ENCODE peak calls at places on chromosomes 12 and 14, in six cellular contexts. One of them, this sample, is unnamed.

GRCh38 chr14:69561893-69562292 is 12.8 kb downstream of the CCDC177 start:
- DNase-seq in NCI-H1092: no peak
- DNase-seq in anterior cingulate cortex: no peak
- DNase-seq in fibroblast of pulmonary artery: no peak
- DNase-seq in CD8-positive, alpha-beta T cell: no peak
- DNase-seq in NB4: no peak
- DNase-seq in this sample: no peak

GRCh38 chr14:74579447-74580274 is 32.4 kb downstream of the LTBP2 start:
- DNase-seq in NCI-H1092: no peak
- DNase-seq in anterior cingulate cortex: no peak
- DNase-seq in fibroblast of pulmonary artery: peak
- DNase-seq in CD8-positive, alpha-beta T cell: no peak
- DNase-seq in NB4: no peak
- DNase-seq in this sample: no peak

GRCh38 chr12:72288436-72288835 is 16.3 kb downstream of the TRHDE start:
- DNase-seq in NCI-H1092: no peak
- DNase-seq in anterior cingulate cortex: no peak
- DNase-seq in fibroblast of pulmonary artery: no peak
- DNase-seq in CD8-positive, alpha-beta T cell: no peak
- DNase-seq in NB4: no peak
- DNase-seq in this sample: no peak

GRCh38 chr12:74846116-74846515 is 308.5 kb downstream of the ATXN7L3B start:
- DNase-seq in NCI-H1092: no peak
- DNase-seq in anterior cingulate cortex: no peak
- DNase-seq in fibroblast of pulmonary artery: no peak
- DNase-seq in CD8-positive, alpha-beta T cell: no peak
- DNase-seq in NB4: no peak
- DNase-seq in this sample: no peak

GRCh38 chr12:82745062-82745461 is 58.4 kb downstream of the TMTC2 start:
- DNase-seq in NCI-H1092: no peak
- DNase-seq in anterior cingulate cortex: no peak
- DNase-seq in fibroblast of pulmonary artery: no peak
- DNase-seq in CD8-positive, alpha-beta T cell: no peak
- DNase-seq in NB4: no peak
- DNase-seq in this sample: no peak

GRCh38 chr12:63348544-63348943 is 197.5 kb upstream of the AVPR1A start:
- DNase-seq in NCI-H1092: no peak
- DNase-seq in anterior cingulate cortex: no peak
- DNase-seq in fibroblast of pulmonary artery: no peak
- DNase-seq in CD8-positive, alpha-beta T cell: no peak
- DNase-seq in NB4: no peak
- DNase-seq in this sample: no peak

GRCh38 chr12:20445693-20446092 is 77.4 kb downstream of the PDE3A start:
- DNase-seq in NCI-H1092: no peak
- DNase-seq in anterior cingulate cortex: no peak
- DNase-seq in fibroblast of pulmonary artery: peak
- DNase-seq in CD8-positive, alpha-beta T cell: no peak
- DNase-seq in NB4: no peak
- DNase-seq in this sample: no peak

GRCh38 chr12:104010121-104010520 is 39.9 kb downstream of the GLT8D2 start:
- DNase-seq in NCI-H1092: no peak
- DNase-seq in anterior cingulate cortex: no peak
- DNase-seq in fibroblast of pulmonary artery: no peak
- DNase-seq in CD8-positive, alpha-beta T cell: no peak
- DNase-seq in NB4: no peak
- DNase-seq in this sample: no peak

GRCh38 chr12:24111591-24111990 is 162.1 kb upstream of the SOX5 start:
- DNase-seq in NCI-H1092: no peak
- DNase-seq in anterior cingulate cortex: no peak
- DNase-seq in fibroblast of pulmonary artery: peak
- DNase-seq in CD8-positive, alpha-beta T cell: no peak
- DNase-seq in NB4: no peak
- DNase-seq in this sample: no peak

GRCh38 chr14:79721399-79722084 is 489.8 kb downstream of the DIO2 start:
- DNase-seq in NCI-H1092: no peak
- DNase-seq in anterior cingulate cortex: no peak
- DNase-seq in fibroblast of pulmonary artery: no peak
- DNase-seq in CD8-positive, alpha-beta T cell: no peak
- DNase-seq in NB4: no peak
- DNase-seq in this sample: no peak

GRCh38 chr14:102539544-102540309 is 30.2 kb upstream of the ANKRD9 start:
- DNase-seq in NCI-H1092: peak
- DNase-seq in anterior cingulate cortex: no peak
- DNase-seq in fibroblast of pulmonary artery: peak
- DNase-seq in CD8-positive, alpha-beta T cell: no peak
- DNase-seq in NB4: peak
- DNase-seq in this sample: no peak

GRCh38 chr12:58302487-58303011 is 361.2 kb downstream of the ATP23 start:
- DNase-seq in NCI-H1092: peak
- DNase-seq in anterior cingulate cortex: no peak
- DNase-seq in fibroblast of pulmonary artery: no peak
- DNase-seq in CD8-positive, alpha-beta T cell: no peak
- DNase-seq in NB4: no peak
- DNase-seq in this sample: peak

GRCh38 chr12:109493938-109494337 is 16.5 kb downstream of the UBE3B start:
- DNase-seq in NCI-H1092: no peak
- DNase-seq in anterior cingulate cortex: no peak
- DNase-seq in fibroblast of pulmonary artery: no peak
- DNase-seq in CD8-positive, alpha-beta T cell: no peak
- DNase-seq in NB4: no peak
- DNase-seq in this sample: no peak

GRCh38 chr14:39028620-39029019 is 74.4 kb downstream of the SEC23A start:
- DNase-seq in NCI-H1092: no peak
- DNase-seq in anterior cingulate cortex: no peak
- DNase-seq in fibroblast of pulmonary artery: no peak
- DNase-seq in CD8-positive, alpha-beta T cell: no peak
- DNase-seq in NB4: no peak
- DNase-seq in this sample: no peak

GRCh38 chr12:50103767-50104321 is at the start of gene GPD1:
- DNase-seq in NCI-H1092: peak
- DNase-seq in anterior cingulate cortex: peak
- DNase-seq in fibroblast of pulmonary artery: peak
- DNase-seq in CD8-positive, alpha-beta T cell: no peak
- DNase-seq in NB4: no peak
- DNase-seq in this sample: peak

GRCh38 chr14:82488473-82488872 is 954.8 kb upstream of the SEL1L start:
- DNase-seq in NCI-H1092: no peak
- DNase-seq in anterior cingulate cortex: no peak
- DNase-seq in fibroblast of pulmonary artery: no peak
- DNase-seq in CD8-positive, alpha-beta T cell: no peak
- DNase-seq in NB4: no peak
- DNase-seq in this sample: no peak

GRCh38 chr12:78209851-78210493 is 379.3 kb downstream of the NAV3 start:
- DNase-seq in NCI-H1092: peak
- DNase-seq in anterior cingulate cortex: peak
- DNase-seq in fibroblast of pulmonary artery: no peak
- DNase-seq in CD8-positive, alpha-beta T cell: no peak
- DNase-seq in NB4: no peak
- DNase-seq in this sample: no peak

GRCh38 chr14:99035712-99036593 is 236.0 kb downstream of the BCL11B start:
- DNase-seq in NCI-H1092: no peak
- DNase-seq in anterior cingulate cortex: peak
- DNase-seq in fibroblast of pulmonary artery: peak
- DNase-seq in CD8-positive, alpha-beta T cell: no peak
- DNase-seq in NB4: peak
- DNase-seq in this sample: no peak

GRCh38 chr12:102634216-102634615 is 153.9 kb upstream of the IGF1 start:
- DNase-seq in NCI-H1092: no peak
- DNase-seq in anterior cingulate cortex: no peak
- DNase-seq in fibroblast of pulmonary artery: peak
- DNase-seq in CD8-positive, alpha-beta T cell: no peak
- DNase-seq in NB4: no peak
- DNase-seq in this sample: no peak

GRCh38 chr12:67018105-67018504 is 251.1 kb upstream of the CAND1 start:
- DNase-seq in NCI-H1092: no peak
- DNase-seq in anterior cingulate cortex: no peak
- DNase-seq in fibroblast of pulmonary artery: no peak
- DNase-seq in CD8-positive, alpha-beta T cell: no peak
- DNase-seq in NB4: no peak
- DNase-seq in this sample: no peak

GRCh38 chr12:33439587-33440011 is at the start of gene SYT10:
- DNase-seq in NCI-H1092: peak
- DNase-seq in anterior cingulate cortex: no peak
- DNase-seq in fibroblast of pulmonary artery: peak
- DNase-seq in CD8-positive, alpha-beta T cell: no peak
- DNase-seq in NB4: no peak
- DNase-seq in this sample: no peak

GRCh38 chr12:14394317-14395058 is 29.0 kb downstream of the ATF7IP start:
- DNase-seq in NCI-H1092: peak
- DNase-seq in anterior cingulate cortex: no peak
- DNase-seq in fibroblast of pulmonary artery: peak
- DNase-seq in CD8-positive, alpha-beta T cell: no peak
- DNase-seq in NB4: peak
- DNase-seq in this sample: peak

GRCh38 chr14:94355191-94355794 is 32.2 kb upstream of the SERPINA6 start:
- DNase-seq in NCI-H1092: peak
- DNase-seq in anterior cingulate cortex: no peak
- DNase-seq in fibroblast of pulmonary artery: peak
- DNase-seq in CD8-positive, alpha-beta T cell: peak
- DNase-seq in NB4: no peak
- DNase-seq in this sample: no peak

GRCh38 chr12:119322324-119322723 is 12.2 kb upstream of the CCDC60 start:
- DNase-seq in NCI-H1092: no peak
- DNase-seq in anterior cingulate cortex: no peak
- DNase-seq in fibroblast of pulmonary artery: no peak
- DNase-seq in CD8-positive, alpha-beta T cell: no peak
- DNase-seq in NB4: no peak
- DNase-seq in this sample: no peak

GRCh38 chr14:61699092-61699491 is 3.8 kb downstream of the HIF1A start:
- DNase-seq in NCI-H1092: no peak
- DNase-seq in anterior cingulate cortex: no peak
- DNase-seq in fibroblast of pulmonary artery: peak
- DNase-seq in CD8-positive, alpha-beta T cell: no peak
- DNase-seq in NB4: no peak
- DNase-seq in this sample: peak

GRCh38 chr14:101134161-101134631 is 230.7 kb upstream of the RTL1 start:
- DNase-seq in NCI-H1092: no peak
- DNase-seq in anterior cingulate cortex: no peak
- DNase-seq in fibroblast of pulmonary artery: no peak
- DNase-seq in CD8-positive, alpha-beta T cell: no peak
- DNase-seq in NB4: no peak
- DNase-seq in this sample: no peak

This sample was measured in Karpas-422.